ENCODE peak calls at places on chromosome 10, in seven cellular contexts. P is heart left ventricle, T is brain microvascular endothelial cell, D is aorta, A is BJ, S is ovary, I is psoas muscle. V is an unnamed sample. For H3K36me3, the result is how much of the 10 kb centered on the place peaks cover.

GRCh38 chr10:58334817-58335305 is at the start of gene UBE2D1:
- DNase-seq in I (peak), T (peak), A (no peak), S (peak), P (peak), D (peak), V (peak)

GRCh38 chr10:103842605-103843004 is 12.8 kb downstream of the SH3PXD2A start:
- DNase-seq in S (no peak), T (no peak), A (no peak), P (no peak), D (no peak), I (no peak), V (no peak)

GRCh38 chr10:7988985-7989384 is 65.5 kb upstream of the GATA3 start:
- DNase-seq in D (no peak), S (no peak), I (no peak), T (no peak), P (no peak), A (no peak), V (no peak)

GRCh38 chr10:62050941-62051433 is 149.5 kb downstream of the ARID5B start:
- DNase-seq in I (peak), T (peak), D (peak), S (no peak), A (peak), P (peak), V (peak)

GRCh38 chr10:44388641-44389040 is 3.7 kb upstream of the CXCL12 start:
- DNase-seq in I (no peak), S (no peak), A (no peak), T (no peak), P (peak), D (peak), V (no peak)

GRCh38 chr10:75379234-75379724 is 22.3 kb downstream of the ZNF503 start:
- DNase-seq in S (no peak), D (no peak), T (no peak), A (no peak), I (no peak), P (no peak), V (peak)

GRCh38 chr10:43355749-43356371 is 15.6 kb upstream of the FXYD4 start:
- DNase-seq in A (no peak), D (no peak), S (no peak), P (peak), T (peak), I (no peak), V (no peak)

GRCh38 chr10:62185914-62186692 is 82.5 kb downstream of the RTKN2 start:
- DNase-seq in S (no peak), T (no peak), P (no peak), I (no peak), D (no peak), A (no peak), V (no peak)

GRCh38 chr10:17406036-17406834 is 48.2 kb downstream of the ST8SIA6 start:
- DNase-seq in A (no peak), S (no peak), I (no peak), D (no peak), T (no peak), P (no peak), V (no peak)

DNA sequence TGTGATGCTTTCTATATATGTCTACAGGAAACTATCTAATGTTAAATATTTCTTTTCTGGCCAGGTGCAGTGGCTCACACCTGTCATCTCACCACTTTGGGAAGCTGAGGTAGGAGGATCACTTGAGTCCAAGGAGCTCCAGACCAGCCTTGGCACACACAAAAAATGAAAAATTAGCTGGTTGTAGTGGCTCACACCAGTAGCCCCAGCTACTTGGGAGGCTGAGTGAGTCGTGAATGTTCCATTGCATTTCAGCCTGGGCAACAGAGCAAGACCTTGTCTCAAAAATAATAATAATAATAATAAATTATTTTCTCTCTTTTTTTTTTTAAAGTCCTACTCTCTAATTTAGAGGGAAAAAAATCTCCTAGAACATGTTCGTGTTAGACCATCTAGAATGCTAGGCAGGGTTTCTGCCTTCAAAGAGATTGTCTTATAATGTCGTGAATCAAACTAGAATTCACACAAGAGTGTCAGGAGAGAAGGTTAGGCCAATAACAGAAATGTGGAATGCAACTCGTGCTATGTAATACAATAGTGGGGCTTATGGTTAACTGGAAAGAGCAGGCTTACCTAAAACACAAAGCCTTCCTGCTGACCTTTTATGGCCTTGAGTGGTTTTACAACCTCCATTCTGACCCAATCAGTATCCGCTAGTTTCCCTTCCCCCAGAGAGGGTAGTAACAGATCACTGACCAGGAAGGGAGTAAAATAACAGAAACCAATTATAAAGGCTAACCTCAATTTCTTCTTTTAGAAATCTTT is 46.3 kb downstream of the MYOF start:
- DNase-seq in P (no peak), T (peak), A (no peak), I (no peak), S (no peak), D (no peak), V (no peak)
- H3K36me3 ChIP-seq in P (under half), T (under half), A (under half), I (under half), S (under half), D (under half), V (under half)

GRCh38 chr10:6226216-6226615 is 23.5 kb downstream of the PFKFB3 start:
- DNase-seq in P (no peak), A (no peak), I (no peak), D (peak), T (no peak), S (no peak), V (no peak)
- H3K36me3 ChIP-seq in P (half or more), A (half or more), I (under half), D (under half), T (half or more), S (under half), V (half or more)

GRCh38 chr10:92452313-92452712 is 121.6 kb downstream of the IDE start:
- DNase-seq in P (no peak), T (no peak), S (no peak), A (no peak), I (no peak), D (no peak), V (no peak)
- H3K36me3 ChIP-seq in P (half or more), T (under half), S (under half), A (under half), I (under half), D (under half), V (half or more)

DNA sequence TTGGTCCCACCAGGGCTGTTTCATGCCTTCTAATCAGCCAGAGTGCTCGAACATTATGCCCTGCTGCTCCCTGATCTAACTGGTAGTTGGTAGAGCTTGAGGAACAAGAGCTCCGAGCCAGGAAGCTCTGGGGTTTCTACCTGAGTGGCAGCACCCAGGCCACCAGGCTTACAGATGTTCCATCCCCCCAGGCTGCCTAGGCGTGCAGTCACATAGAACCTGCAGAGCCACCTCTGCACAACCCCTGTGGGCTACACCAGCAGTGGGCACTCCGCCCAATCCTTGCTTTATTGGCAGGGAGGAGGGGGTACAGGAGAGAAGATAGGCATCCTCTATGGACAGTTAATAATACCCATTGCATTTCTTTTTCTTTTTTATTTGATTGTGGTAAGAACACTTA is 21.8 kb downstream of the MAP3K8 start:
- DNase-seq in P (no peak), D (no peak), A (no peak), I (no peak), T (no peak), S (peak), V (peak)
- H3K36me3 ChIP-seq in P (half or more), D (under half), A (under half), I (under half), T (under half), S (under half), V (half or more)